ENCODE peak calls at places on chromosome 21, in seven cellular contexts. One of them, this sample, is unnamed.

GRCh38 chr21:26170471-26171309 is at the start of gene APP:
- DNase-seq in PC-3: peak
- DNase-seq in tibial artery: peak
- DNase-seq in upper lobe of left lung: peak
- DNase-seq in foreskin keratinocyte: peak
- DNase-seq in fibroblast of lung: peak
- DNase-seq in HL-60: peak
- DNase-seq in this sample: peak

GRCh38 chr21:17699524-17700189 is 87.0 kb upstream of the BTG3 start:
- DNase-seq in PC-3: no peak
- DNase-seq in tibial artery: no peak
- DNase-seq in upper lobe of left lung: no peak
- DNase-seq in foreskin keratinocyte: no peak
- DNase-seq in fibroblast of lung: no peak
- DNase-seq in HL-60: no peak
- DNase-seq in this sample: no peak

GRCh38 chr21:15749868-15750174 is 20.0 kb downstream of the USP25 start:
- DNase-seq in PC-3: no peak
- DNase-seq in tibial artery: no peak
- DNase-seq in upper lobe of left lung: no peak
- DNase-seq in foreskin keratinocyte: no peak
- DNase-seq in fibroblast of lung: peak
- DNase-seq in HL-60: no peak
- DNase-seq in this sample: no peak

GRCh38 chr21:27649323-27649722 is 682.4 kb upstream of the ADAMTS5 start:
- DNase-seq in PC-3: peak
- DNase-seq in tibial artery: no peak
- DNase-seq in upper lobe of left lung: no peak
- DNase-seq in foreskin keratinocyte: peak
- DNase-seq in fibroblast of lung: peak
- DNase-seq in HL-60: no peak
- DNase-seq in this sample: no peak

GRCh38 chr21:36134820-36135390 is at the start of gene CBR3:
- DNase-seq in PC-3: peak
- DNase-seq in tibial artery: peak
- DNase-seq in upper lobe of left lung: peak
- DNase-seq in foreskin keratinocyte: no peak
- DNase-seq in fibroblast of lung: peak
- DNase-seq in HL-60: no peak
- DNase-seq in this sample: peak

GRCh38 chr21:37849703-37850102 is 66.6 kb downstream of the KCNJ6 start:
- DNase-seq in PC-3: peak
- DNase-seq in tibial artery: no peak
- DNase-seq in upper lobe of left lung: no peak
- DNase-seq in foreskin keratinocyte: peak
- DNase-seq in fibroblast of lung: peak
- DNase-seq in HL-60: no peak
- DNase-seq in this sample: no peak

GRCh38 chr21:38811257-38811656 is 5.5 kb downstream of the ETS2 start:
- DNase-seq in PC-3: peak
- DNase-seq in tibial artery: peak
- DNase-seq in upper lobe of left lung: no peak
- DNase-seq in foreskin keratinocyte: peak
- DNase-seq in fibroblast of lung: peak
- DNase-seq in HL-60: no peak
- DNase-seq in this sample: no peak

GRCh38 chr21:36323032-36323431 is 3.0 kb downstream of the MORC3 start:
- DNase-seq in PC-3: peak
- DNase-seq in tibial artery: no peak
- DNase-seq in upper lobe of left lung: no peak
- DNase-seq in foreskin keratinocyte: no peak
- DNase-seq in fibroblast of lung: no peak
- DNase-seq in HL-60: peak
- DNase-seq in this sample: no peak

GRCh38 chr21:31879251-31879650 is 6.4 kb downstream of the HUNK start:
- DNase-seq in PC-3: no peak
- DNase-seq in tibial artery: no peak
- DNase-seq in upper lobe of left lung: no peak
- DNase-seq in foreskin keratinocyte: no peak
- DNase-seq in fibroblast of lung: no peak
- DNase-seq in HL-60: no peak
- DNase-seq in this sample: no peak

GRCh38 chr21:16082038-16082816 is 352.4 kb downstream of the USP25 start:
- DNase-seq in PC-3: peak
- DNase-seq in tibial artery: no peak
- DNase-seq in upper lobe of left lung: no peak
- DNase-seq in foreskin keratinocyte: no peak
- DNase-seq in fibroblast of lung: no peak
- DNase-seq in HL-60: no peak
- DNase-seq in this sample: no peak

GRCh38 chr21:21268061-21268471 is 269.9 kb downstream of the NCAM2 start:
- DNase-seq in PC-3: no peak
- DNase-seq in tibial artery: no peak
- DNase-seq in upper lobe of left lung: no peak
- DNase-seq in foreskin keratinocyte: no peak
- DNase-seq in fibroblast of lung: peak
- DNase-seq in HL-60: no peak
- DNase-seq in this sample: no peak

GRCh38 chr21:15730484-15731242 is 881 bp downstream of the USP25 start:
- DNase-seq in PC-3: peak
- DNase-seq in tibial artery: no peak
- DNase-seq in upper lobe of left lung: no peak
- DNase-seq in foreskin keratinocyte: no peak
- DNase-seq in fibroblast of lung: no peak
- DNase-seq in HL-60: peak
- DNase-seq in this sample: no peak

GRCh38 chr21:39325458-39325857 is 12.0 kb upstream of the BRWD1 start:
- DNase-seq in PC-3: no peak
- DNase-seq in tibial artery: no peak
- DNase-seq in upper lobe of left lung: no peak
- DNase-seq in foreskin keratinocyte: no peak
- DNase-seq in fibroblast of lung: no peak
- DNase-seq in HL-60: no peak
- DNase-seq in this sample: no peak

GRCh38 chr21:16709866-16710550 is 802.8 kb upstream of the CXADR start:
- DNase-seq in PC-3: no peak
- DNase-seq in tibial artery: no peak
- DNase-seq in upper lobe of left lung: no peak
- DNase-seq in foreskin keratinocyte: no peak
- DNase-seq in fibroblast of lung: peak
- DNase-seq in HL-60: no peak
- DNase-seq in this sample: no peak

GRCh38 chr21:26140185-26140584 is 30.4 kb downstream of the APP start:
- DNase-seq in PC-3: peak
- DNase-seq in tibial artery: peak
- DNase-seq in upper lobe of left lung: no peak
- DNase-seq in foreskin keratinocyte: no peak
- DNase-seq in fibroblast of lung: peak
- DNase-seq in HL-60: peak
- DNase-seq in this sample: no peak

GRCh38 chr21:32088471-32088870 is 190.4 kb downstream of the MIS18A start:
- DNase-seq in PC-3: no peak
- DNase-seq in tibial artery: no peak
- DNase-seq in upper lobe of left lung: no peak
- DNase-seq in foreskin keratinocyte: no peak
- DNase-seq in fibroblast of lung: no peak
- DNase-seq in HL-60: no peak
- DNase-seq in this sample: no peak

GRCh38 chr21:38493549-38494253 is 4.6 kb downstream of the ERG start:
- DNase-seq in PC-3: no peak
- DNase-seq in tibial artery: no peak
- DNase-seq in upper lobe of left lung: peak
- DNase-seq in foreskin keratinocyte: no peak
- DNase-seq in fibroblast of lung: no peak
- DNase-seq in HL-60: no peak
- DNase-seq in this sample: no peak

GRCh38 chr21:40681164-40681859 is 165.6 kb downstream of the DSCAM start:
- DNase-seq in PC-3: no peak
- DNase-seq in tibial artery: no peak
- DNase-seq in upper lobe of left lung: peak
- DNase-seq in foreskin keratinocyte: no peak
- DNase-seq in fibroblast of lung: peak
- DNase-seq in HL-60: no peak
- DNase-seq in this sample: no peak

GRCh38 chr21:27590271-27590670 is 623.4 kb upstream of the ADAMTS5 start:
- DNase-seq in PC-3: peak
- DNase-seq in tibial artery: no peak
- DNase-seq in upper lobe of left lung: no peak
- DNase-seq in foreskin keratinocyte: no peak
- DNase-seq in fibroblast of lung: peak
- DNase-seq in HL-60: peak
- DNase-seq in this sample: no peak

GRCh38 chr21:29360799-29361765 is 62.4 kb downstream of the BACH1 start:
- DNase-seq in PC-3: peak
- DNase-seq in tibial artery: no peak
- DNase-seq in upper lobe of left lung: no peak
- DNase-seq in foreskin keratinocyte: no peak
- DNase-seq in fibroblast of lung: no peak
- DNase-seq in HL-60: no peak
- DNase-seq in this sample: no peak
- TF ChIP-seq CTCF in PC-3: peak
- TF ChIP-seq CTCF in tibial artery: no peak
- TF ChIP-seq CTCF in upper lobe of left lung: no peak
- TF ChIP-seq CTCF in foreskin keratinocyte: peak
- TF ChIP-seq CTCF in fibroblast of lung: no peak
- TF ChIP-seq CTCF in HL-60: no peak
- TF ChIP-seq CTCF in this sample: no peak

DNA sequence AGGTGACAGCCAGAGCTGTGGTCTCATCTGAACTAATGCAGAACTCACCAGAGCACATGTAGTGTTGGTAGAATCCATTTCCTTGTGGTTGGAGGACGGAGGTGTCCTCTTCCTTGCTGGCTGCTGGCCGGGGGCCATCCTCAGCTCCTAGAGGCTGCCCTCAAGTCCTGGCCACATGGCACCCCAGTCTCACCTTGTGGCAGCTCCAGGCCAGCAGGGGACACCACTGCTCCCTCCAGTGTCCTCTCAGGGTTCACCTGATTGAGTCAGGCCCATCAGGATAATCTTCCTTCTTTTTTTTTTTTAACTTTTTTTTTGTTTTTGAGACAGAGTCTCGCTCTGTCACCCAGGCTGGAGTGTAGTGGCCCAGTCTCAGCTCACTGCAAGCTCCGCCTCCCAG is 2.9 kb downstream of the KCNE1 start:
- DNase-seq in PC-3: peak
- DNase-seq in tibial artery: no peak
- DNase-seq in upper lobe of left lung: no peak
- DNase-seq in foreskin keratinocyte: no peak
- DNase-seq in fibroblast of lung: no peak
- DNase-seq in HL-60: no peak
- DNase-seq in this sample: no peak
- TF ChIP-seq CTCF in PC-3: peak
- TF ChIP-seq CTCF in tibial artery: peak
- TF ChIP-seq CTCF in upper lobe of left lung: no peak
- TF ChIP-seq CTCF in foreskin keratinocyte: peak
- TF ChIP-seq CTCF in fibroblast of lung: peak
- TF ChIP-seq CTCF in HL-60: no peak
- TF ChIP-seq CTCF in this sample: no peak

GRCh38 chr21:45586289-45586858 is 44.1 kb upstream of the SLC19A1 start:
- DNase-seq in PC-3: peak
- DNase-seq in tibial artery: no peak
- DNase-seq in upper lobe of left lung: no peak
- DNase-seq in foreskin keratinocyte: no peak
- DNase-seq in fibroblast of lung: no peak
- DNase-seq in HL-60: no peak
- DNase-seq in this sample: no peak
- TF ChIP-seq CTCF in PC-3: no peak
- TF ChIP-seq CTCF in tibial artery: no peak
- TF ChIP-seq CTCF in upper lobe of left lung: no peak
- TF ChIP-seq CTCF in foreskin keratinocyte: no peak
- TF ChIP-seq CTCF in fibroblast of lung: no peak
- TF ChIP-seq CTCF in HL-60: no peak
- TF ChIP-seq CTCF in this sample: no peak

DNA sequence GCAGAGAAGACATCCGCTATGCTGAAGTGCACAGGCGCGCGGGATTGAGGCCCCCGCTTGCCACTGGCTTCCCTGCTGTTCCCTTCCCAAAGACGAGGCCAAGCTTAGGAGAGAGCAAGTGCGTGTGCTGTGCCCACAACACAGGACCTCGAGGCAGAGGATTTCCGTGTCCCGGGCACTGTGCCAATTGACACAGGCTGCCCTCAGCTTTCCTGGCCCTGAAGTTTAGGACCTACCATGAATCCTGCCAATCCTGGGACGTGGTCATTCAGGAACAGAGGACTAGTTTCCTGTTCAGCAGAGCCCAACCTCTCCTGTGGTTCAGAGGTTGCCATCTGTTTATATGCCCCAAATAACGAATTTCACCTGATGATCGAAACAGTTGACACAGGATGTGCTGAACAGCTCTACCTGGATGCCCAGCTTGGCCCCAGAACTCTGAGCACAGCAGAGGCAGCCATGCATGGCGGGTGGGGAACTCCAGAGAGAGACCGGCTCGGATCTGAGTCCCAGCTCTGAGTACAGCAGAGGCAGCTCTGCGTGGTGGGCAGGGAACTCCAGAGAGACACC is 22.0 kb downstream of the SLC37A1 start:
- DNase-seq in PC-3: no peak
- DNase-seq in tibial artery: peak
- DNase-seq in upper lobe of left lung: no peak
- DNase-seq in foreskin keratinocyte: no peak
- DNase-seq in fibroblast of lung: no peak
- DNase-seq in HL-60: no peak
- DNase-seq in this sample: no peak
- TF ChIP-seq CTCF in PC-3: no peak
- TF ChIP-seq CTCF in tibial artery: no peak
- TF ChIP-seq CTCF in upper lobe of left lung: no peak
- TF ChIP-seq CTCF in foreskin keratinocyte: no peak
- TF ChIP-seq CTCF in fibroblast of lung: no peak
- TF ChIP-seq CTCF in HL-60: no peak
- TF ChIP-seq CTCF in this sample: no peak

GRCh38 chr21:23939369-23940065 is 1667.8 kb downstream of the MRPL39 start:
- DNase-seq in PC-3: no peak
- DNase-seq in tibial artery: no peak
- DNase-seq in upper lobe of left lung: no peak
- DNase-seq in foreskin keratinocyte: no peak
- DNase-seq in fibroblast of lung: no peak
- DNase-seq in HL-60: no peak
- DNase-seq in this sample: no peak

GRCh38 chr21:23930565-23930964 is 1676.7 kb downstream of the MRPL39 start:
- DNase-seq in PC-3: no peak
- DNase-seq in tibial artery: no peak
- DNase-seq in upper lobe of left lung: no peak
- DNase-seq in foreskin keratinocyte: no peak
- DNase-seq in fibroblast of lung: no peak
- DNase-seq in HL-60: no peak
- DNase-seq in this sample: no peak

GRCh38 chr21:23936991-23937390 is 1670.3 kb downstream of the MRPL39 start:
- DNase-seq in PC-3: no peak
- DNase-seq in tibial artery: no peak
- DNase-seq in upper lobe of left lung: no peak
- DNase-seq in foreskin keratinocyte: no peak
- DNase-seq in fibroblast of lung: no peak
- DNase-seq in HL-60: no peak
- DNase-seq in this sample: no peak

DNA sequence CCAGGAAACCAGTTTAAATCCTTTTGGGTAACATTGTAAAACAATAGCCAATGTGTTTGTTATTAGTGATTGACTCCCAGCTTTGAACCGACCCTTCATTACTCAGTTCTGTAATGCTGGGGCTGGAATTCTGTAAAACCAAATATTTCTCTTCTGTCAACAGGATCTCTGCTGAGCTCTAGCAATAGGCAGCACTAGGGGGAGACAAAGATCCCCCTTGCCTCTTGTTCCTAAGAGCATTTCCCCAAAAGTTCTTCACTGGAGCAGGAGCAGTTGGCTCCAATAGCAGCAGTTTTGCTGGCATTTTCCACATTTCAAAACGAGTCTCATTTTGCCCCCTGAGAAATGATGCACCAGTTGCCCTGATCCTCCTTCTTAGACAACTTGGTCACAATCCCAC is 1671.1 kb downstream of the MRPL39 start:
- DNase-seq in PC-3: peak
- DNase-seq in tibial artery: no peak
- DNase-seq in upper lobe of left lung: no peak
- DNase-seq in foreskin keratinocyte: no peak
- DNase-seq in fibroblast of lung: peak
- DNase-seq in HL-60: peak
- DNase-seq in this sample: no peak
- TF ChIP-seq CTCF in PC-3: peak
- TF ChIP-seq CTCF in tibial artery: no peak
- TF ChIP-seq CTCF in upper lobe of left lung: no peak
- TF ChIP-seq CTCF in foreskin keratinocyte: no peak
- TF ChIP-seq CTCF in fibroblast of lung: peak
- TF ChIP-seq CTCF in HL-60: peak
- TF ChIP-seq CTCF in this sample: peak

This sample was measured in nephron progenitor cell.